ENCODE peak calls at places on chromosomes 4 and X, in five cellular contexts. One of them, this sample, is unnamed.

GRCh38 chrX:23797371-23798128 is 14.6 kb downstream of the SAT1 start:
- DNase-seq in activated CD8-positive, alpha-beta T cell treated with anti-CD3 and anti-CD28 coated beads for 36 hours: no peak
- DNase-seq in A673: no peak
- DNase-seq in HS-5: no peak
- DNase-seq in EH: no peak
- DNase-seq in this sample: no peak

GRCh38 chr4:108360857-108361820 is 192.4 kb upstream of the LEF1 start:
- DNase-seq in activated CD8-positive, alpha-beta T cell treated with anti-CD3 and anti-CD28 coated beads for 36 hours: no peak
- DNase-seq in A673: peak
- DNase-seq in HS-5: no peak
- DNase-seq in EH: peak
- DNase-seq in this sample: peak

GRCh38 chr4:82402196-82402775 is 28.0 kb downstream of the HNRNPDL start:
- DNase-seq in activated CD8-positive, alpha-beta T cell treated with anti-CD3 and anti-CD28 coated beads for 36 hours: no peak
- DNase-seq in A673: no peak
- DNase-seq in HS-5: no peak
- DNase-seq in EH: no peak
- DNase-seq in this sample: no peak

GRCh38 chr4:85866508-85866907 is 391.6 kb downstream of the ARHGAP24 start:
- DNase-seq in activated CD8-positive, alpha-beta T cell treated with anti-CD3 and anti-CD28 coated beads for 36 hours: no peak
- DNase-seq in A673: no peak
- DNase-seq in HS-5: no peak
- DNase-seq in EH: peak
- DNase-seq in this sample: no peak

GRCh38 chr4:41280010-41280409 is 23.3 kb downstream of the UCHL1 start:
- DNase-seq in activated CD8-positive, alpha-beta T cell treated with anti-CD3 and anti-CD28 coated beads for 36 hours: no peak
- DNase-seq in A673: no peak
- DNase-seq in HS-5: no peak
- DNase-seq in EH: no peak
- DNase-seq in this sample: no peak

GRCh38 chr4:161254375-161254774 is 909.4 kb downstream of the FSTL5 start:
- DNase-seq in activated CD8-positive, alpha-beta T cell treated with anti-CD3 and anti-CD28 coated beads for 36 hours: no peak
- DNase-seq in A673: peak
- DNase-seq in HS-5: no peak
- DNase-seq in EH: no peak
- DNase-seq in this sample: no peak

GRCh38 chr4:119300388-119301131 is 21.4 kb downstream of the FABP2 start:
- DNase-seq in activated CD8-positive, alpha-beta T cell treated with anti-CD3 and anti-CD28 coated beads for 36 hours: peak
- DNase-seq in A673: peak
- DNase-seq in HS-5: peak
- DNase-seq in EH: peak
- DNase-seq in this sample: peak

GRCh38 chr4:180398564-180398963 is 1844.6 kb upstream of the TENM3 start:
- DNase-seq in activated CD8-positive, alpha-beta T cell treated with anti-CD3 and anti-CD28 coated beads for 36 hours: no peak
- DNase-seq in A673: no peak
- DNase-seq in HS-5: no peak
- DNase-seq in EH: no peak
- DNase-seq in this sample: no peak

GRCh38 chr4:140648716-140649115 is 80.0 kb upstream of the UCP1 start:
- DNase-seq in activated CD8-positive, alpha-beta T cell treated with anti-CD3 and anti-CD28 coated beads for 36 hours: no peak
- DNase-seq in A673: no peak
- DNase-seq in HS-5: no peak
- DNase-seq in EH: no peak
- DNase-seq in this sample: no peak

GRCh38 chrX:10649286-10649685 is 28.9 kb upstream of the MID1 start:
- DNase-seq in activated CD8-positive, alpha-beta T cell treated with anti-CD3 and anti-CD28 coated beads for 36 hours: no peak
- DNase-seq in A673: no peak
- DNase-seq in HS-5: no peak
- DNase-seq in EH: no peak
- DNase-seq in this sample: no peak

GRCh38 chr4:33780952-33781655 is 2463.2 kb downstream of the ARAP2 start:
- DNase-seq in activated CD8-positive, alpha-beta T cell treated with anti-CD3 and anti-CD28 coated beads for 36 hours: no peak
- DNase-seq in A673: no peak
- DNase-seq in HS-5: peak
- DNase-seq in EH: peak
- DNase-seq in this sample: no peak

GRCh38 chr4:7756561-7757355 is 182.9 kb downstream of the AFAP1 start:
- DNase-seq in activated CD8-positive, alpha-beta T cell treated with anti-CD3 and anti-CD28 coated beads for 36 hours: peak
- DNase-seq in A673: no peak
- DNase-seq in HS-5: no peak
- DNase-seq in EH: no peak
- DNase-seq in this sample: no peak

GRCh38 chr4:7199771-7200441 is 7.6 kb downstream of the SORCS2 start:
- DNase-seq in activated CD8-positive, alpha-beta T cell treated with anti-CD3 and anti-CD28 coated beads for 36 hours: no peak
- DNase-seq in A673: no peak
- DNase-seq in HS-5: no peak
- DNase-seq in EH: no peak
- DNase-seq in this sample: no peak

GRCh38 chr4:61783050-61783449 is 582.9 kb downstream of the ADGRL3 start:
- DNase-seq in activated CD8-positive, alpha-beta T cell treated with anti-CD3 and anti-CD28 coated beads for 36 hours: no peak
- DNase-seq in A673: no peak
- DNase-seq in HS-5: no peak
- DNase-seq in EH: no peak
- DNase-seq in this sample: no peak

GRCh38 chrX:20233336-20233735 is 33.4 kb downstream of the RPS6KA3 start:
- DNase-seq in activated CD8-positive, alpha-beta T cell treated with anti-CD3 and anti-CD28 coated beads for 36 hours: no peak
- DNase-seq in A673: no peak
- DNase-seq in HS-5: no peak
- DNase-seq in EH: no peak
- DNase-seq in this sample: no peak

GRCh38 chr4:175339100-175339707 is 421.0 kb downstream of the ADAM29 start:
- DNase-seq in activated CD8-positive, alpha-beta T cell treated with anti-CD3 and anti-CD28 coated beads for 36 hours: no peak
- DNase-seq in A673: no peak
- DNase-seq in HS-5: no peak
- DNase-seq in EH: peak
- DNase-seq in this sample: no peak

GRCh38 chrX:136166221-136166855 is 19.0 kb downstream of the FHL1 start:
- DNase-seq in activated CD8-positive, alpha-beta T cell treated with anti-CD3 and anti-CD28 coated beads for 36 hours: no peak
- DNase-seq in A673: peak
- DNase-seq in HS-5: no peak
- DNase-seq in EH: peak
- DNase-seq in this sample: no peak

GRCh38 chrX:108439434-108439883 is at the start of gene COL4A5:
- DNase-seq in activated CD8-positive, alpha-beta T cell treated with anti-CD3 and anti-CD28 coated beads for 36 hours: no peak
- DNase-seq in A673: peak
- DNase-seq in HS-5: peak
- DNase-seq in EH: peak
- DNase-seq in this sample: peak

This sample was measured in brain pericyte.